ENCODE peak calls at places on chromosomes 16 and 17, in six cellular contexts. One of them, this sample, is unnamed.

GRCh38 chr17:61261001-61261587 is 138.5 kb upstream of the TBX2 start:
- DNase-seq in SK-N-SH: no peak
- DNase-seq in A673: no peak
- DNase-seq in breast epithelium: no peak
- DNase-seq in right lobe of liver: no peak
- DNase-seq in left ventricle myocardium inferior: no peak
- DNase-seq in this sample: no peak

GRCh38 chr17:55388842-55389241 is 32.8 kb downstream of the MMD start:
- DNase-seq in A673: no peak
- DNase-seq in right lobe of liver: no peak
- DNase-seq in breast epithelium: no peak
- DNase-seq in SK-N-SH: no peak
- DNase-seq in left ventricle myocardium inferior: no peak
- DNase-seq in this sample: no peak

GRCh38 chr17:69357701-69358100 is 30.8 kb upstream of the ABCA5 start:
- DNase-seq in right lobe of liver: no peak
- DNase-seq in SK-N-SH: no peak
- DNase-seq in left ventricle myocardium inferior: no peak
- DNase-seq in breast epithelium: no peak
- DNase-seq in A673: no peak
- DNase-seq in this sample: no peak

GRCh38 chr16:89360760-89361435 is 129.5 kb downstream of the ANKRD11 start:
- DNase-seq in right lobe of liver: no peak
- DNase-seq in A673: no peak
- DNase-seq in SK-N-SH: no peak
- DNase-seq in breast epithelium: no peak
- DNase-seq in left ventricle myocardium inferior: no peak
- DNase-seq in this sample: no peak

GRCh38 chr17:65388911-65389310 is 172.5 kb downstream of the AXIN2 start:
- DNase-seq in SK-N-SH: no peak
- DNase-seq in breast epithelium: no peak
- DNase-seq in right lobe of liver: no peak
- DNase-seq in left ventricle myocardium inferior: no peak
- DNase-seq in A673: no peak
- DNase-seq in this sample: no peak

GRCh38 chr17:74419862-74420492 is 11.9 kb upstream of the GPRC5C start:
- DNase-seq in breast epithelium: no peak
- DNase-seq in SK-N-SH: peak; percentile 5
- DNase-seq in A673: no peak
- DNase-seq in left ventricle myocardium inferior: no peak
- DNase-seq in right lobe of liver: no peak
- DNase-seq in this sample: no peak

GRCh38 chr17:43169561-43170139 is 1.4 kb upstream of the NBR1 start:
- DNase-seq in SK-N-SH: peak; percentile 49
- DNase-seq in left ventricle myocardium inferior: peak; percentile 19
- DNase-seq in A673: peak; percentile 17
- DNase-seq in right lobe of liver: peak; percentile 48
- DNase-seq in breast epithelium: peak; percentile 54
- DNase-seq in this sample: peak; percentile 26

GRCh38 chr16:23979426-23979825 is 143.6 kb downstream of the PRKCB start:
- DNase-seq in SK-N-SH: no peak
- DNase-seq in left ventricle myocardium inferior: no peak
- DNase-seq in right lobe of liver: no peak
- DNase-seq in A673: no peak
- DNase-seq in breast epithelium: no peak
- DNase-seq in this sample: no peak

GRCh38 chr16:14232106-14232890 is 161.2 kb downstream of the MRTFB start:
- DNase-seq in breast epithelium: no peak
- DNase-seq in left ventricle myocardium inferior: no peak
- DNase-seq in A673: peak; percentile 4
- DNase-seq in right lobe of liver: no peak
- DNase-seq in SK-N-SH: no peak
- DNase-seq in this sample: no peak

GRCh38 chr17:43823350-43824084 is 9.4 kb downstream of the MPP3 start:
- DNase-seq in breast epithelium: no peak
- DNase-seq in right lobe of liver: no peak
- DNase-seq in SK-N-SH: no peak
- DNase-seq in left ventricle myocardium inferior: peak; percentile 78
- DNase-seq in A673: no peak
- DNase-seq in this sample: no peak

GRCh38 chr16:69881141-69881540 is 70.0 kb upstream of the CLEC18A start:
- DNase-seq in right lobe of liver: no peak
- DNase-seq in A673: no peak
- DNase-seq in breast epithelium: no peak
- DNase-seq in left ventricle myocardium inferior: no peak
- DNase-seq in SK-N-SH: no peak
- DNase-seq in this sample: no peak

GRCh38 chr17:63780507-63780906 is 6.5 kb downstream of the DDX42 start:
- DNase-seq in right lobe of liver: no peak
- DNase-seq in A673: no peak
- DNase-seq in left ventricle myocardium inferior: no peak
- DNase-seq in SK-N-SH: no peak
- DNase-seq in breast epithelium: no peak
- DNase-seq in this sample: no peak

GRCh38 chr17:58268326-58268725 is 12.4 kb downstream of the MPO start:
- DNase-seq in A673: no peak
- DNase-seq in SK-N-SH: no peak
- DNase-seq in right lobe of liver: no peak
- DNase-seq in left ventricle myocardium inferior: no peak
- DNase-seq in breast epithelium: no peak
- DNase-seq in this sample: no peak

GRCh38 chr16:68236804-68237242 is 896 bp upstream of the ESRP2 start:
- DNase-seq in breast epithelium: no peak
- DNase-seq in right lobe of liver: peak; percentile 42
- DNase-seq in A673: no peak
- DNase-seq in left ventricle myocardium inferior: no peak
- DNase-seq in SK-N-SH: no peak
- DNase-seq in this sample: no peak

GRCh38 chr17:4199818-4200402 is 56.9 kb downstream of the CYB5D2 start:
- DNase-seq in right lobe of liver: no peak
- DNase-seq in left ventricle myocardium inferior: no peak
- DNase-seq in breast epithelium: no peak
- DNase-seq in A673: peak; percentile 69
- DNase-seq in SK-N-SH: peak; percentile 77
- DNase-seq in this sample: peak; percentile 26

GRCh38 chr16:57447142-57447962 is at the start of the genes CIAPIN1 and COQ9:
- DNase-seq in SK-N-SH: peak; percentile 96
- DNase-seq in breast epithelium: peak; percentile 94
- DNase-seq in left ventricle myocardium inferior: peak; percentile 96
- DNase-seq in A673: peak; percentile 97
- DNase-seq in right lobe of liver: peak; percentile 97
- DNase-seq in this sample: peak; percentile 97

GRCh38 chr16:87542531-87543102 is 49.8 kb upstream of the ZCCHC14 start:
- DNase-seq in right lobe of liver: no peak
- DNase-seq in SK-N-SH: no peak
- DNase-seq in breast epithelium: no peak
- DNase-seq in A673: no peak
- DNase-seq in left ventricle myocardium inferior: no peak
- DNase-seq in this sample: no peak

GRCh38 chr16:397736-398332 is 835 bp downstream of the NME4 start:
- DNase-seq in right lobe of liver: peak; percentile 72
- DNase-seq in SK-N-SH: peak; percentile 81
- DNase-seq in breast epithelium: peak; percentile 80
- DNase-seq in left ventricle myocardium inferior: peak; percentile 74
- DNase-seq in A673: peak; percentile 83
- DNase-seq in this sample: peak; percentile 88

GRCh38 chr16:57133101-57133500 is 40.7 kb downstream of the CPNE2 start:
- DNase-seq in right lobe of liver: no peak
- DNase-seq in left ventricle myocardium inferior: no peak
- DNase-seq in A673: no peak
- DNase-seq in breast epithelium: no peak
- DNase-seq in SK-N-SH: no peak
- DNase-seq in this sample: no peak

GRCh38 chr17:12850996-12851395 is 61.7 kb downstream of the ARHGAP44 start:
- DNase-seq in right lobe of liver: no peak
- DNase-seq in left ventricle myocardium inferior: no peak
- DNase-seq in A673: no peak
- DNase-seq in SK-N-SH: no peak
- DNase-seq in breast epithelium: no peak
- DNase-seq in this sample: no peak

GRCh38 chr17:37802712-37803416 is 58.0 kb upstream of the HNF1B start:
- DNase-seq in SK-N-SH: no peak
- DNase-seq in right lobe of liver: peak; percentile 34
- DNase-seq in breast epithelium: no peak
- DNase-seq in A673: no peak
- DNase-seq in left ventricle myocardium inferior: no peak
- DNase-seq in this sample: peak; percentile 29

GRCh38 chr17:45320931-45321461 is 4.2 kb upstream of the MAP3K14 start:
- DNase-seq in right lobe of liver: no peak
- DNase-seq in A673: peak; percentile 78
- DNase-seq in breast epithelium: no peak
- DNase-seq in SK-N-SH: no peak
- DNase-seq in left ventricle myocardium inferior: no peak
- DNase-seq in this sample: no peak

GRCh38 chr17:74635418-74635817 is 11.9 kb upstream of the CD300E start:
- DNase-seq in breast epithelium: no peak
- DNase-seq in A673: no peak
- DNase-seq in left ventricle myocardium inferior: no peak
- DNase-seq in right lobe of liver: no peak
- DNase-seq in SK-N-SH: no peak
- DNase-seq in this sample: no peak

GRCh38 chr17:77382356-77382911 is 241.7 kb downstream of the SEC14L1 start:
- DNase-seq in A673: no peak
- DNase-seq in left ventricle myocardium inferior: no peak
- DNase-seq in right lobe of liver: no peak
- DNase-seq in breast epithelium: no peak
- DNase-seq in SK-N-SH: no peak
- DNase-seq in this sample: no peak

GRCh38 chr16:17283022-17283421 is 187.7 kb downstream of the XYLT1 start:
- DNase-seq in SK-N-SH: peak; percentile 43
- DNase-seq in breast epithelium: no peak
- DNase-seq in right lobe of liver: no peak
- DNase-seq in left ventricle myocardium inferior: no peak
- DNase-seq in A673: no peak
- DNase-seq in this sample: no peak

GRCh38 chr17:78105101-78105500 is 23.5 kb downstream of the TMC6 start:
- DNase-seq in left ventricle myocardium inferior: no peak
- DNase-seq in breast epithelium: peak; percentile 7
- DNase-seq in A673: no peak
- DNase-seq in right lobe of liver: no peak
- DNase-seq in SK-N-SH: no peak
- DNase-seq in this sample: no peak

DNA sequence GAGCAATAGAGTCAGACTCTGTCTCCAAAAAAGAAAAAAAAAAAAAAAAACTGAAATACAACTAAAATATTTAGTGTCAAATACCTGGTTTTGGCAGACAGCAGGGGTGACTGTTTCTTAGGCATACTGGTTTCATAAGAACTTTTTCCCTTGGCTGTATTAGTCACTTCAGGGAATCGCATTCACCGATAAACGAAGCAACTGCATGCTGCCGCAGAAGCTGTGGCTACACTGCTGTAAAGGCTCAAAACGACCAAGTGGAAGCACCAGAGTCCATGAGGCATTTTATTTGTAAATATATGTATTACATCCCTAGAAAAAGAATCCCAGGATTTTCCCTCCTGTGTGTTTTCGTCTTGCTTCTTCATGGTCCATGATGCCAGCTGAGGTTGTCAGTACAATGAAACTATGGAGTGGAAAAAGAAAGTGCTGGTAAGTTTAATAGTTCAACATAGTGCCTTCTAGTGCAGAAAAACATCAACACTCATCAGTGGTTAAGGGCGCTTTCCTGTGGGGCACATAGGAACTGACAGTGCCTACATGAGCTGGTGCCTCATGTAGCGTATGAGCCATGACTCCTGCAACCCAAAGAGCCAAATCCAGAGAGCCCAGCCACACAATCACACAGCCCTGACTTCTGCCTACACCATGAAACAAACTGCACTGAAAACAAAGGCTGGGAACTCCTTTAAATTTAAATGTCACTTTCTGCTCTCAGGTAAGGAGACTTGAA is 7.3 kb downstream of the RPS15A start:
- DNase-seq in breast epithelium: no peak
- DNase-seq in right lobe of liver: no peak
- DNase-seq in SK-N-SH: no peak
- DNase-seq in left ventricle myocardium inferior: no peak
- DNase-seq in A673: no peak
- DNase-seq in this sample: no peak
- H3K36me3 ChIP-seq in breast epithelium: peaks cover 16% of the 10 kb centered on the region
- H3K36me3 ChIP-seq in right lobe of liver: peaks cover 17% of the 10 kb centered on the region
- H3K36me3 ChIP-seq in SK-N-SH: peaks cover 46% of the 10 kb centered on the region
- H3K36me3 ChIP-seq in left ventricle myocardium inferior: peaks cover 56% of the 10 kb centered on the region
- H3K36me3 ChIP-seq in A673: peaks cover 57% of the 10 kb centered on the region
- H3K36me3 ChIP-seq in this sample: peaks cover 57% of the 10 kb centered on the region

DNA sequence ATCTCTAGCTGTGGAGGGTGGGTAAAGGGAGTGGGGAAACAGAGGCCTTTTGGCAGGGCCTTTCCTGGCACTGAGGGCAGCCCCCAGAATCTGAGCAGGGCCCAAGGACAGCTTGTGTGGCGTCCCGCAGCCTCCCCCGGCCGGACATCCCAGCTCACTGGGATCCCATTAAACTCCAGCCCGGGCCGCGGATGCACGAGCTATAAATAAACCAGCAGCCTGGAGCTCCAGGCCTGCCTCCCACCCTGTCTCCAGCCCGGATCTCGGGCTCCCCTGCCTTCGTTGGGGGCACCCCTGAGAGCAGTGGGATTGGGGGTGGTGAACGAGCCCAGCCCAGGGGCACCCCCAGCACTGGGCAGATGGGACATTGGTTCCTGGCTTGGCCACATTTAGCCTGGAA is 13.8 kb upstream of the AATK start:
- DNase-seq in SK-N-SH: no peak
- DNase-seq in A673: no peak
- DNase-seq in breast epithelium: no peak
- DNase-seq in left ventricle myocardium inferior: no peak
- DNase-seq in right lobe of liver: no peak
- DNase-seq in this sample: no peak
- H3K4me3 ChIP-seq in SK-N-SH: no peak overlapping the region
- H3K4me3 ChIP-seq in A673: no peak overlapping the region
- H3K4me3 ChIP-seq in breast epithelium: no peak overlapping the region
- H3K4me3 ChIP-seq in left ventricle myocardium inferior: no peak overlapping the region
- H3K4me3 ChIP-seq in right lobe of liver: no peak overlapping the region
- H3K4me3 ChIP-seq in this sample: no peak overlapping the region

GRCh38 chr16:49116873-49117272 is 164.8 kb downstream of the CBLN1 start:
- DNase-seq in SK-N-SH: no peak
- DNase-seq in breast epithelium: no peak
- DNase-seq in A673: no peak
- DNase-seq in right lobe of liver: no peak
- DNase-seq in left ventricle myocardium inferior: no peak
- DNase-seq in this sample: no peak
- H3K9me3 ChIP-seq in SK-N-SH: no peaks in the 10 kb centered on the region
- H3K9me3 ChIP-seq in breast epithelium: no peaks in the 10 kb centered on the region
- H3K9me3 ChIP-seq in A673: no peaks in the 10 kb centered on the region
- H3K9me3 ChIP-seq in right lobe of liver: no peaks in the 10 kb centered on the region
- H3K9me3 ChIP-seq in left ventricle myocardium inferior: no peaks in the 10 kb centered on the region
- H3K9me3 ChIP-seq in this sample: no peaks in the 10 kb centered on the region

DNA sequence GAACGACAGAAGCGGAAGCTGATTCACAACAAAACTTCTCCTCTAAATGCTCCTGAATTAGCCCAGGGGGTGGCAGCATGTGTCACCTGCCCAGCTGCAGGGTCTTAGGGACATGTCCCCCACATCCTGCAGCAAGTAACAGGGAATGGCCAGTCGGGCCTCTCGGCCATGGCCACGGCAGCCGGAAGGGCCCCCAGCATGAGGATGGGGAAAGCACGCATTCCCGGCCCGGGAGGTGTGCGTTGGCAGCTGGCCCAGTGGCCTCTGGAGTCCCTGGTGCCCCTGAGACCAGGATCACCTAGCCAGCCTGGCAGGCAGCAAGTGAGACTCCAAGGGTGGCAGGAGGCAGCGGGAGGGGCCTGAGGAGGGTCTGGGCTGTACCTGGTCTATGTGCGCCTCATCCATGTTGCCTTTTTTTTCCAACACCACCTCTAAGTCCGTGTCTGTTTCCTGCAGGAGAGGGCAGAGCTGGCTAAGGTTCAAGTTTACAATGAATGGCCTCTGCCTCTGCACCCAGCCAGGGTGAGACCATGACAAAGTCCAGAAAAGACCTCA is 7.0 kb downstream of the KNOP1 start:
- DNase-seq in A673: no peak
- DNase-seq in breast epithelium: no peak
- DNase-seq in SK-N-SH: no peak
- DNase-seq in right lobe of liver: no peak
- DNase-seq in left ventricle myocardium inferior: no peak
- DNase-seq in this sample: no peak
- H3K36me3 ChIP-seq in A673: peaks cover 52% of the 10 kb centered on the region
- H3K36me3 ChIP-seq in breast epithelium: no peaks in the 10 kb centered on the region
- H3K36me3 ChIP-seq in SK-N-SH: peaks cover 79% of the 10 kb centered on the region
- H3K36me3 ChIP-seq in right lobe of liver: no peaks in the 10 kb centered on the region
- H3K36me3 ChIP-seq in left ventricle myocardium inferior: peaks cover 60% of the 10 kb centered on the region
- H3K36me3 ChIP-seq in this sample: peaks cover 59% of the 10 kb centered on the region

This sample was measured in BE2C.